ENCODE peak calls at places on chromosomes 1 and 21, in four cellular contexts. Z is HepG2, D is H1, G is K562. Y is an unnamed sample.
A peak's percentile ranks its signal among the peaks of the same experiment; 100 is the strongest.

GRCh38 chr1:225745231-225745630 is 32.4 kb upstream of the SRP9 start:
- DNase-seq in G (no peak), D (no peak), Z (no peak), Y (no peak)

GRCh38 chr1:172973424-172973823 is 77.3 kb downstream of the TNFSF18 start:
- DNase-seq in D (no peak), Z (no peak), G (no peak), Y (no peak)

GRCh38 chr1:10888289-10888688 is 91.8 kb upstream of the CASZ1 start:
- DNase-seq in Z (no peak), D (peak; percentile 67), G (no peak), Y (no peak)

GRCh38 chr21:35819134-35819533 is 241.2 kb downstream of the SETD4 start:
- DNase-seq in D (no peak), G (no peak), Z (no peak), Y (no peak)

GRCh38 chr1:43934279-43934985 is 831 bp downstream of the ARTN start:
- DNase-seq in D (peak; percentile 94), G (peak; percentile 88), Z (peak; percentile 65), Y (peak; percentile 91)

GRCh38 chr21:44024895-44025353 is 12.8 kb downstream of the TRAPPC10 start:
- DNase-seq in Z (no peak), G (peak; percentile 48), D (no peak), Y (no peak)

GRCh38 chr1:229254910-229255541 is 15.9 kb upstream of the RAB4A start:
- DNase-seq in Z (peak; percentile 41), D (no peak), G (no peak), Y (no peak)

GRCh38 chr21:43362306-43362927 is 64.5 kb downstream of the SIK1 start:
- DNase-seq in D (peak; percentile 63), G (no peak), Z (no peak), Y (no peak)

GRCh38 chr1:51897699-51898031 is 19.1 kb upstream of the NRDC start:
- DNase-seq in D (no peak), G (no peak), Z (no peak), Y (no peak)

GRCh38 chr1:61183471-61184034 is 101.2 kb downstream of the NFIA start:
- DNase-seq in D (no peak), G (peak; percentile 55), Z (peak; percentile 94), Y (no peak)

GRCh38 chr1:232620356-232620841 is 9.5 kb downstream of the SIPA1L2 start:
- DNase-seq in Z (no peak), G (no peak), D (no peak), Y (peak; percentile 71)

GRCh38 chr1:20096840-20097447 is 22.4 kb downstream of the PLA2G2D start:
- DNase-seq in D (no peak), G (no peak), Z (no peak), Y (no peak)

GRCh38 chr1:160291248-160292220 is 6.6 kb upstream of the PEX19 start:
- DNase-seq in G (peak; percentile 71), D (peak; percentile 62), Z (peak; percentile 65), Y (peak; percentile 55)

GRCh38 chr1:25989440-25989839 is 8.4 kb downstream of the PAFAH2 start:
- DNase-seq in Z (no peak), G (no peak), D (no peak), Y (no peak)

GRCh38 chr1:6794164-6794563 is 8.9 kb downstream of the CAMTA1 start:
- DNase-seq in D (no peak), G (no peak), Z (peak; percentile 32), Y (no peak)

GRCh38 chr1:80989455-80989854 is 811.3 kb upstream of the ADGRL2 start:
- DNase-seq in D (no peak), G (no peak), Z (no peak), Y (no peak)

GRCh38 chr1:37544530-37544929 is 9.6 kb downstream of the SNIP1 start:
- DNase-seq in Z (no peak), D (no peak), G (no peak), Y (no peak)

GRCh38 chr1:148308832-148309458 is 156.9 kb upstream of the NBPF11 start:
- DNase-seq in D (peak; percentile 75), Z (no peak), G (no peak), Y (no peak)

GRCh38 chr1:161702250-161702649 is 4.8 kb upstream of the FCRLA start:
- DNase-seq in D (no peak), G (no peak), Z (peak; percentile 90), Y (no peak)

GRCh38 chr1:23325393-23325792 is 18.7 kb downstream of the HNRNPR start:
- DNase-seq in Z (no peak), G (no peak), D (no peak), Y (no peak)

GRCh38 chr1:38835230-38835827 is 24.2 kb downstream of the RRAGC start:
- DNase-seq in G (peak; percentile 79), D (no peak), Z (peak; percentile 83), Y (peak; percentile 92)

GRCh38 chr1:111631502-111631901 is 11.9 kb downstream of the RAP1A start:
- DNase-seq in Z (no peak), G (no peak), D (no peak), Y (no peak)

GRCh38 chr1:246638941-246639655 is 72.8 kb downstream of the CNST start:
- DNase-seq in Z (no peak), G (no peak), D (no peak), Y (no peak)

GRCh38 chr1:231415018-231415583 is 7.0 kb downstream of the EGLN1 start:
- DNase-seq in G (no peak), D (no peak), Z (no peak), Y (no peak)

GRCh38 chr21:46264690-46265144 is 20.7 kb downstream of the MCM3AP start:
- DNase-seq in G (peak; percentile 77), Z (no peak), D (no peak), Y (no peak)

GRCh38 chr1:220528679-220529529 is 968 bp downstream of the MARK1 start:
- DNase-seq in G (no peak), D (peak; percentile 83), Z (no peak), Y (peak; percentile 22)

GRCh38 chr1:104467590-104467989 is 717.9 kb downstream of the AMY1C start:
- DNase-seq in Z (no peak), G (no peak), D (no peak), Y (no peak)

GRCh38 chr1:88595355-88595754 is 88.7 kb upstream of the PKN2 start:
- DNase-seq in Z (peak; percentile 65), D (no peak), G (peak; percentile 31), Y (no peak)

GRCh38 chr1:201463071-201463552 is 5.9 kb downstream of the PHLDA3 start:
- DNase-seq in G (no peak), Z (peak; percentile 45), D (no peak), Y (no peak)

GRCh38 chr1:184843732-184844495 is 89.3 kb upstream of the EDEM3 start:
- DNase-seq in D (no peak), Z (no peak), G (no peak), Y (no peak)

GRCh38 chr1:154483941-154484803 is 17.8 kb upstream of the TDRD10 start:
- DNase-seq in Z (no peak), D (no peak), G (no peak), Y (no peak)

DNA sequence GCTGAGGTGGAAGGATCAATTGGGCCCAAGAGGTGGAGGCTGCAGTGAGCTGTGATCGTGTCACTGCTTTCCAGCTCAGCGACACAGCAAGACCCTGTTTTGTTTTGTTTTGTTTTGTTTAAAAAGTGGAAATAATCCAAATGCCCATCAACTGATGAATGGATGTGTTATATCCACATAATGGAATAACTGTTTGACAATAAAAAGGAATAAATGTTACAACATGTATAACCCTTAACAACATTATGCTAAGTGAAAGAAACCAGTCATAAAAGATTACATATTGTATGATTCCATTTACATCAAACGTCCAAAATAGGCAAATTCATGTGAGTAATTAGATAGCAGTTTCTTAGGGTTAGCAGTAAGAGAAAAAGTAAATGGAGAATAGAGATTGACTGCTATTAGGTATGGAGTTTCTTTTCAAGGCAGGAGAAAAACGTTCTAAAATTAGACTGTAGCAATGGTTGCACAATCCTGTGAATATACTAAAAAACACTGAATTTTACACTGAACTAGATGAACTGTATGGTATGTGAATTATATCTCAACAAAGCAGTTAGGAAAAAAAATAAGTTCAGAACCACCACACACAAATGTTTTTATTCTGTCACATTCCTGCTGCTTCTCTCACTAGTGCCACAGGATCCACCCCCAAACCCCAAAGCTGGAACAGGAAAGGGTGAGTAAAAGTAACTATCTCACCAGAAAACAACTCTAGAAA is 15.7 kb downstream of the FOXJ3 start:
- DNase-seq in Z (no peak), G (no peak), D (no peak), Y (no peak)
- TF ChIP-seq ZNF274 in Z (no peak), G (no peak), D (no peak), Y (no peak)

GRCh38 chr1:171265686-171266085 is 17.4 kb downstream of the FMO1 start:
- DNase-seq in G (no peak), D (no peak), Z (no peak), Y (no peak)
- H3K9ac ChIP-seq in G (no peak overlapping the region), D (no peak overlapping the region), Z (no peak overlapping the region), Y (no peak overlapping the region)

GRCh38 chr21:45164838-45165237 is 90.5 kb downstream of the ADARB1 start:
- DNase-seq in Z (no peak), D (no peak), G (no peak), Y (no peak)
- H3K4me1 ChIP-seq in Z (no peaks in the 10 kb centered on the region), D (no peaks in the 10 kb centered on the region), G (peaks cover 9% of the 10 kb centered on the region), Y (peaks cover 8% of the 10 kb centered on the region)

DNA sequence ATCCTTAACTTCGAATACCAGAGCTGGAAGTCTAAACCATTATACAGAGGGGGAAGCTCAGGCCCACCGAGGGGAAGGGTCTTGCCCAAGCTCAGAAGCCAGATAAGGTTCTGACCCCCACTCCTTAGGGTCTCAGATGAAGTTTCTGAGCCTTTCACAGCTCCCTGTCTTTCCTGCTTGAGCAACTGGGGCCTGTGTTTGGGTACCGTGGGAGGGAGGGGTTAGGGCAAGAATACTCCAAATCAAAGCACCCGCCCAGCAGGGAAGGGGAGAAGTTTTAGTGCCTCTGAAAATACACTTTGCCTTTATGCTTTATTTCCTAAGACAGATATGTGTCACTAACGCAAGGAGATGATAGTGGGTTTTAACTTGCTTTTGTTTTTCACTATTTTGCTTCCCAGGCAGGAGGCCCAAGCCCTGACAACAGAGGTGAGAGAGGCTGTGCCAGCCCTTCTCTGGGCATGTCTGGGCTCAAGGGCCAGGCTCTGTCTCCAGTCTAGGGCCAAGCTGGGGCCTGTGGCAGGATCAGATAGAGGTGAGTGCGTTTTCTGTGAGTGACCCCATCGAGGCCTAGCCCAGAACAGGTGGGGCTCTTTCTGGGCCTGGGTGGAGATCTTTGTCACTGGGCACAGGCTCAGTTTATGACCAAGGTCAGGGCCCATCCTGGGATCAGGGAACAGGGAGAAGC is 20.6 kb upstream of the TENT5B start:
- DNase-seq in Z (no peak), G (no peak), D (no peak), Y (no peak)
- TF ChIP-seq ZNF274 in Z (no peak), G (no peak), D (no peak), Y (no peak)

GRCh38 chr1:33424610-33425009 is 6.3 kb downstream of the PHC2 start:
- DNase-seq in G (no peak), D (no peak), Z (no peak), Y (no peak)
- H3K9ac ChIP-seq in G (no peak overlapping the region), D (no peak overlapping the region), Z (no peak overlapping the region), Y (no peak overlapping the region)